ENCODE peak calls at places on chromosomes 5 and 9, in six cellular contexts. One of them, this sample, is unnamed.

GRCh38 chr5:164649266-164649665 is 1143.8 kb downstream of the MAT2B start:
- DNase-seq in Peyer's patch: no peak
- DNase-seq in GM13976: no peak
- DNase-seq in CD8-positive, alpha-beta T cell: no peak
- DNase-seq in stomach: no peak
- DNase-seq in CD4-positive, alpha-beta T cell: no peak
- DNase-seq in this sample: no peak

GRCh38 chr5:99037668-99038067 is 108.9 kb upstream of the CHD1 start:
- DNase-seq in Peyer's patch: no peak
- DNase-seq in GM13976: no peak
- DNase-seq in CD8-positive, alpha-beta T cell: peak; percentile 83
- DNase-seq in stomach: peak; percentile 43
- DNase-seq in CD4-positive, alpha-beta T cell: peak; percentile 75
- DNase-seq in this sample: no peak

GRCh38 chr5:37774912-37775483 is 64.8 kb downstream of the GDNF start:
- DNase-seq in Peyer's patch: no peak
- DNase-seq in GM13976: peak; percentile 28
- DNase-seq in CD8-positive, alpha-beta T cell: no peak
- DNase-seq in stomach: no peak
- DNase-seq in CD4-positive, alpha-beta T cell: no peak
- DNase-seq in this sample: no peak

GRCh38 chr5:14525397-14525796 is 56.2 kb upstream of the OTULINL start:
- DNase-seq in Peyer's patch: no peak
- DNase-seq in GM13976: no peak
- DNase-seq in CD8-positive, alpha-beta T cell: no peak
- DNase-seq in stomach: no peak
- DNase-seq in CD4-positive, alpha-beta T cell: no peak
- DNase-seq in this sample: no peak

GRCh38 chr5:180648658-180649296 is 623 bp downstream of the FLT4 start:
- DNase-seq in Peyer's patch: peak; percentile 47
- DNase-seq in GM13976: no peak
- DNase-seq in CD8-positive, alpha-beta T cell: peak; percentile 61
- DNase-seq in stomach: no peak
- DNase-seq in CD4-positive, alpha-beta T cell: no peak
- DNase-seq in this sample: no peak

GRCh38 chr5:65808818-65809217 is 86.8 kb downstream of the NLN start:
- DNase-seq in Peyer's patch: no peak
- DNase-seq in GM13976: no peak
- DNase-seq in CD8-positive, alpha-beta T cell: no peak
- DNase-seq in stomach: no peak
- DNase-seq in CD4-positive, alpha-beta T cell: no peak
- DNase-seq in this sample: no peak

GRCh38 chr9:125126019-125126746 is 17.1 kb downstream of the SCAI start:
- DNase-seq in Peyer's patch: peak; percentile 55
- DNase-seq in GM13976: peak; percentile 70
- DNase-seq in CD8-positive, alpha-beta T cell: peak; percentile 89
- DNase-seq in stomach: peak; percentile 52
- DNase-seq in CD4-positive, alpha-beta T cell: peak; percentile 91
- DNase-seq in this sample: peak; percentile 63

GRCh38 chr5:123119334-123119986 is 30.4 kb downstream of the PRDM6 start:
- DNase-seq in Peyer's patch: no peak
- DNase-seq in GM13976: no peak
- DNase-seq in CD8-positive, alpha-beta T cell: no peak
- DNase-seq in stomach: no peak
- DNase-seq in CD4-positive, alpha-beta T cell: no peak
- DNase-seq in this sample: no peak

GRCh38 chr9:98074119-98074990 is 17.8 kb downstream of the NANS start:
- DNase-seq in Peyer's patch: peak; percentile 77
- DNase-seq in GM13976: peak; percentile 77
- DNase-seq in CD8-positive, alpha-beta T cell: peak; percentile 85
- DNase-seq in stomach: peak; percentile 81
- DNase-seq in CD4-positive, alpha-beta T cell: peak; percentile 48
- DNase-seq in this sample: peak; percentile 70

GRCh38 chr9:137138701-137139467 is at the start of gene GRIN1:
- DNase-seq in Peyer's patch: no peak
- DNase-seq in GM13976: no peak
- DNase-seq in CD8-positive, alpha-beta T cell: peak; percentile 58
- DNase-seq in stomach: no peak
- DNase-seq in CD4-positive, alpha-beta T cell: no peak
- DNase-seq in this sample: no peak

GRCh38 chr5:137263319-137263718 is 235.8 kb downstream of the SPOCK1 start:
- DNase-seq in Peyer's patch: no peak
- DNase-seq in GM13976: no peak
- DNase-seq in CD8-positive, alpha-beta T cell: no peak
- DNase-seq in stomach: no peak
- DNase-seq in CD4-positive, alpha-beta T cell: no peak
- DNase-seq in this sample: no peak

GRCh38 chr9:89592963-89593775 is 11.6 kb upstream of the GADD45G start:
- DNase-seq in Peyer's patch: no peak
- DNase-seq in GM13976: no peak
- DNase-seq in CD8-positive, alpha-beta T cell: peak; percentile 41
- DNase-seq in stomach: no peak
- DNase-seq in CD4-positive, alpha-beta T cell: no peak
- DNase-seq in this sample: no peak

GRCh38 chr5:133391349-133392136 is 220.8 kb downstream of the FSTL4 start:
- DNase-seq in Peyer's patch: no peak
- DNase-seq in GM13976: no peak
- DNase-seq in CD8-positive, alpha-beta T cell: peak; percentile 31
- DNase-seq in stomach: no peak
- DNase-seq in CD4-positive, alpha-beta T cell: no peak
- DNase-seq in this sample: no peak

GRCh38 chr9:38068616-38068865 is 486 bp downstream of the SHB start:
- DNase-seq in Peyer's patch: peak; percentile 75
- DNase-seq in GM13976: peak; percentile 70
- DNase-seq in CD8-positive, alpha-beta T cell: no peak
- DNase-seq in stomach: peak; percentile 46
- DNase-seq in CD4-positive, alpha-beta T cell: no peak
- DNase-seq in this sample: no peak

GRCh38 chr5:15938961-15939360 is 240.6 kb downstream of the MARCHF11 start:
- DNase-seq in Peyer's patch: no peak
- DNase-seq in GM13976: no peak
- DNase-seq in CD8-positive, alpha-beta T cell: no peak
- DNase-seq in stomach: no peak
- DNase-seq in CD4-positive, alpha-beta T cell: no peak
- DNase-seq in this sample: no peak

GRCh38 chr5:179801304-179802206 is 5.1 kb downstream of the MGAT4B start:
- DNase-seq in Peyer's patch: peak; percentile 86
- DNase-seq in GM13976: peak; percentile 85
- DNase-seq in CD8-positive, alpha-beta T cell: peak; percentile 91
- DNase-seq in stomach: peak; percentile 86
- DNase-seq in CD4-positive, alpha-beta T cell: peak; percentile 74
- DNase-seq in this sample: peak; percentile 81

GRCh38 chr9:135073741-135074305 is 13.6 kb upstream of the OLFM1 start:
- DNase-seq in Peyer's patch: peak; percentile 15
- DNase-seq in GM13976: no peak
- DNase-seq in CD8-positive, alpha-beta T cell: no peak
- DNase-seq in stomach: peak; percentile 23
- DNase-seq in CD4-positive, alpha-beta T cell: no peak
- DNase-seq in this sample: no peak

GRCh38 chr9:116549061-116549664 is 137.9 kb upstream of the TRIM32 start:
- DNase-seq in Peyer's patch: peak; percentile 54
- DNase-seq in GM13976: no peak
- DNase-seq in CD8-positive, alpha-beta T cell: no peak
- DNase-seq in stomach: peak; percentile 51
- DNase-seq in CD4-positive, alpha-beta T cell: no peak
- DNase-seq in this sample: peak; percentile 92

GRCh38 chr9:82104252-82104651 is 115.7 kb downstream of the SPATA31D1 start:
- DNase-seq in Peyer's patch: no peak
- DNase-seq in GM13976: no peak
- DNase-seq in CD8-positive, alpha-beta T cell: no peak
- DNase-seq in stomach: no peak
- DNase-seq in CD4-positive, alpha-beta T cell: no peak
- DNase-seq in this sample: no peak

GRCh38 chr9:15306068-15306756 is 804 bp downstream of the TTC39B start:
- DNase-seq in Peyer's patch: peak; percentile 82
- DNase-seq in GM13976: peak; percentile 41
- DNase-seq in CD8-positive, alpha-beta T cell: peak; percentile 71
- DNase-seq in stomach: peak; percentile 83
- DNase-seq in CD4-positive, alpha-beta T cell: peak; percentile 46
- DNase-seq in this sample: peak; percentile 62

GRCh38 chr9:94030318-94031179 is 53.7 kb upstream of the PTPDC1 start:
- DNase-seq in Peyer's patch: peak; percentile 93
- DNase-seq in GM13976: peak; percentile 94
- DNase-seq in CD8-positive, alpha-beta T cell: peak; percentile 86
- DNase-seq in stomach: peak; percentile 87
- DNase-seq in CD4-positive, alpha-beta T cell: peak; percentile 69
- DNase-seq in this sample: peak; percentile 69

GRCh38 chr5:96934291-96934694 is 1.6 kb upstream of the LNPEP start:
- DNase-seq in Peyer's patch: no peak
- DNase-seq in GM13976: no peak
- DNase-seq in CD8-positive, alpha-beta T cell: no peak
- DNase-seq in stomach: no peak
- DNase-seq in CD4-positive, alpha-beta T cell: no peak
- DNase-seq in this sample: no peak

DNA sequence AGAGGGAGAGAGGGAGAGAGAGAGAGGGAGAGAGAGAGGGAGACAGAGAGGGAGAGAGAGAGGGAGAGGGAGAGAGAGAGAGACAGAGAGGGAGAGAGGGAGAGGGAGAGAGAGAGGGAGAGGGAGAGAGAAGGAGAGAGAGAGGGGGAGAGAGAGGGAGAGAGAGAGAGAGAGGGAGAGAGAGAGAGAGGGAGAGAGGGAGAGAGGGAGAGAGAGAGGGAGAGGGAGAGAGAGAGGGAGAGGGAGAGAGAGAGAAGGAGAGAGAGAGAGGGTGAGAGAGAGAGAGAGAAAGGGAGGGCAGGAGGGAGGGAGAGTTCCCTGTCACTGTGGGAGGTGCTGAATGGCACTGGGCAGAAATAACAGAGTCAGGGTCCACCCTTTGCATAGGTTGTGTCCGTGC is 29.9 kb downstream of the ADAMTSL2 start:
- DNase-seq in Peyer's patch: no peak
- DNase-seq in GM13976: no peak
- DNase-seq in CD8-positive, alpha-beta T cell: no peak
- DNase-seq in stomach: no peak
- DNase-seq in CD4-positive, alpha-beta T cell: no peak
- DNase-seq in this sample: no peak
- TF ChIP-seq CTCF in Peyer's patch: no peak
- TF ChIP-seq CTCF in GM13976: no peak
- TF ChIP-seq CTCF in CD8-positive, alpha-beta T cell: no peak
- TF ChIP-seq CTCF in stomach: no peak
- TF ChIP-seq CTCF in CD4-positive, alpha-beta T cell: no peak
- TF ChIP-seq CTCF in this sample: no peak

GRCh38 chr5:41433552-41434181 is 76.7 kb downstream of the PLCXD3 start:
- DNase-seq in Peyer's patch: no peak
- DNase-seq in GM13976: no peak
- DNase-seq in CD8-positive, alpha-beta T cell: no peak
- DNase-seq in stomach: no peak
- DNase-seq in CD4-positive, alpha-beta T cell: no peak
- DNase-seq in this sample: no peak
- TF ChIP-seq CTCF in Peyer's patch: no peak
- TF ChIP-seq CTCF in GM13976: peak; percentile 27
- TF ChIP-seq CTCF in CD8-positive, alpha-beta T cell: no peak
- TF ChIP-seq CTCF in stomach: no peak
- TF ChIP-seq CTCF in CD4-positive, alpha-beta T cell: no peak
- TF ChIP-seq CTCF in this sample: no peak

GRCh38 chr5:177495243-177496060 is 2.0 kb downstream of the PDLIM7 start:
- DNase-seq in Peyer's patch: no peak
- DNase-seq in GM13976: no peak
- DNase-seq in CD8-positive, alpha-beta T cell: no peak
- DNase-seq in stomach: peak; percentile 42
- DNase-seq in CD4-positive, alpha-beta T cell: no peak
- DNase-seq in this sample: peak; percentile 70

GRCh38 chr5:177497011-177497296 is 450 bp downstream of the PDLIM7 start:
- DNase-seq in Peyer's patch: no peak
- DNase-seq in GM13976: no peak
- DNase-seq in CD8-positive, alpha-beta T cell: no peak
- DNase-seq in stomach: no peak
- DNase-seq in CD4-positive, alpha-beta T cell: no peak
- DNase-seq in this sample: no peak

GRCh38 chr5:177494356-177495195 is 2.8 kb downstream of the PDLIM7 start:
- DNase-seq in Peyer's patch: no peak
- DNase-seq in GM13976: no peak
- DNase-seq in CD8-positive, alpha-beta T cell: no peak
- DNase-seq in stomach: peak; percentile 47
- DNase-seq in CD4-positive, alpha-beta T cell: no peak
- DNase-seq in this sample: peak; percentile 95

GRCh38 chr5:177497297-177498012 is at the start of gene PDLIM7:
- DNase-seq in Peyer's patch: peak; percentile 97
- DNase-seq in GM13976: peak; percentile 98
- DNase-seq in CD8-positive, alpha-beta T cell: peak; percentile 97
- DNase-seq in stomach: peak; percentile 98
- DNase-seq in CD4-positive, alpha-beta T cell: peak; percentile 87
- DNase-seq in this sample: peak; percentile 95

DNA sequence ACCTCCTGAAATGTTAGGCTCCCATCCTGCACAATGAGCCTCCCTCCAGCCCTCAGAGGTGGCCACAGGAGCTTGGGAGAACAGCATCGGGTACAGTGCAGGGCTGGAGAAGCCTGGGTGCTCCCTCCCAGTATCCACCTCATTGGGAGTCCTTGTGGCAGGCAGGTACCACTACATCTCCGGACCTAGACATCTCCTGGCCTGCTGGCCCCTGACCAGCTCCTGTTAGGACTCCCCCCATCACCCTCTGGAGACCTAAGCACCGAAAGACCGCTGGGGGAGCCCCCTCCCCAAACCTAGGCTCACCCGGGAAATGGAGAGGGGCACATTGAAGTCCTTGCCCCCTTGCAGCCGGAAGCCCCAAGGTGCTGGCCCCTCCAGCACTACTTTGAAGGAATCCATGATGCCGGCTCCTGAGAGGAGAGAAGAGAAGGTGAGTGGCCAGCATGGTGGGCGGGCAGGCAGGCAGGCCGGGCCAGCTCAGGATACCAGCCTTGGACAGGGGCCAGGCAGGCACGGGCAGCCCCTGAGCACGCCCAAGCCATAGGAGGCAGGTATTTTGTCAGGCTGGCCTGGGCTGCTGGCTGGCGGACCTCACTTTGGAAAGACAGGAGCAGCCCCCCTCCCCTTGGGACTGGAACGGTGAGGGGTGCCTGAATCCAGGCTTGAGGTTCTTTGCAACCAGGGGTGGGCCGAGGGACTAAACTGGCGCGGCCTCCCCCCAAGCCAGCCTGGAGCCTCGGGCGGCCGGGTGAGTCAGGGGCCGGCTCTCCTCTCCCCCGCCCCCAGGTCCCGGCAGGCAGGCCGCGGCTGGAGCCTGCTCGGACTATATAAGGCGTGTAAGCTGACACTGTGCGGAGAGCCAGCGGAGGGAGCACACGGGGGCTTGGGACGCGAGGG is 1.0 kb downstream of the PDLIM7 start:
- DNase-seq in Peyer's patch: no peak
- DNase-seq in GM13976: peak; percentile 78
- DNase-seq in CD8-positive, alpha-beta T cell: no peak
- DNase-seq in stomach: peak; percentile 51
- DNase-seq in CD4-positive, alpha-beta T cell: no peak
- DNase-seq in this sample: peak; percentile 73
- TF ChIP-seq CTCF in Peyer's patch: peak; percentile 17
- TF ChIP-seq CTCF in GM13976: no peak
- TF ChIP-seq CTCF in CD8-positive, alpha-beta T cell: no peak
- TF ChIP-seq CTCF in stomach: no peak
- TF ChIP-seq CTCF in CD4-positive, alpha-beta T cell: no peak
- TF ChIP-seq CTCF in this sample: peak; percentile 34

DNA sequence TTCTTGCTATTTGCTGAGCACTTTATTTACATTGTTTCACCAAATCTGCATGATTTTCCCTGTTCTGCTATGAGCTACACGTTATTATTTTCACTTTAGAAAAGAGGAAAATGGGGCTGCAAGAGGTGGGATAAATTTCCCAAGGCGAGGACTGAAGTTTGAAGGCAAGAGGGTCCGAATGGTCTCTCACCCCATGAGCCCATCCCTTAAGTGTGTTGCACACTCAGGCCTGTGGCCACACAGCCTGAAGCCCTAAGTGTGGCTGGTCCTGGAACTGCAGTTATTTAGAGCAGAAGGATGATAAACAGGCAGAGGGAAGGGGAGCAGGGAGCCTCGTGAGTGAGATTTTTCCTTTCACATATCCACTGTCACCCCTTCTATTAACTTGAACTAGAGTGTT is 7.8 kb downstream of the PDE8B start:
- DNase-seq in Peyer's patch: no peak
- DNase-seq in GM13976: no peak
- DNase-seq in CD8-positive, alpha-beta T cell: no peak
- DNase-seq in stomach: no peak
- DNase-seq in CD4-positive, alpha-beta T cell: no peak
- DNase-seq in this sample: no peak
- TF ChIP-seq CTCF in Peyer's patch: no peak
- TF ChIP-seq CTCF in GM13976: no peak
- TF ChIP-seq CTCF in CD8-positive, alpha-beta T cell: no peak
- TF ChIP-seq CTCF in stomach: no peak
- TF ChIP-seq CTCF in CD4-positive, alpha-beta T cell: no peak
- TF ChIP-seq CTCF in this sample: peak; percentile 25

This sample was measured in CD14-positive monocyte.